ENCODE peak calls at places on chromosome 1, in seven cellular contexts. M is tibial nerve, X is uterus, H is lower leg skin, T is HCT116, U is GM12891, K is A549. W is an unnamed sample.
A peak's percentile ranks its signal among the peaks of the same experiment; 100 is the strongest.

GRCh38 chr1:97093742-97094141 is 372.2 kb downstream of the PTBP2 start:
- DNase-seq in M (no peak), X (no peak), H (no peak), T (no peak), U (no peak), K (peak; percentile 1), W (no peak)

GRCh38 chr1:59013276-59013927 is 229.6 kb upstream of the JUN start:
- DNase-seq in M (peak; percentile 52), X (peak; percentile 61), H (peak; percentile 88), T (no peak), U (no peak), K (no peak), W (no peak)

GRCh38 chr1:29760165-29760564 is 523.8 kb downstream of the PTPRU start:
- DNase-seq in M (no peak), X (no peak), H (no peak), T (no peak), U (no peak), K (no peak), W (no peak)

GRCh38 chr1:62187548-62187947 is 7.1 kb upstream of the L1TD1 start:
- DNase-seq in M (no peak), X (no peak), H (peak; percentile 60), T (no peak), U (no peak), K (no peak), W (no peak)

GRCh38 chr1:180269848-180270766 is 40.0 kb downstream of the LHX4 start:
- DNase-seq in M (peak; percentile 24), X (no peak), H (peak; percentile 85), T (no peak), U (no peak), K (no peak), W (no peak)

GRCh38 chr1:232142403-232143314 is 487.3 kb downstream of the SIPA1L2 start:
- DNase-seq in M (peak; percentile 20), X (peak; percentile 22), H (no peak), T (no peak), U (no peak), K (peak; percentile 31), W (no peak)

GRCh38 chr1:219659005-219659632 is 46.2 kb upstream of the ZC3H11B start:
- DNase-seq in M (no peak), X (no peak), H (no peak), T (no peak), U (no peak), K (no peak), W (no peak)

GRCh38 chr1:203408485-203409229 is 57.7 kb upstream of the FMOD start:
- DNase-seq in M (peak; percentile 88), X (peak; percentile 92), H (peak; percentile 98), T (no peak), U (no peak), K (no peak), W (no peak)

GRCh38 chr1:56472860-56473259 is 106.5 kb downstream of the PLPP3 start:
- DNase-seq in M (no peak), X (no peak), H (no peak), T (no peak), U (peak; percentile 48), K (no peak), W (peak; percentile 41)

GRCh38 chr1:229407206-229408026 is 26.5 kb downstream of the ACTA1 start:
- DNase-seq in M (no peak), X (no peak), H (no peak), T (no peak), U (no peak), K (no peak), W (no peak)

GRCh38 chr1:18945401-18945849 is 11.1 kb downstream of the IFFO2 start:
- DNase-seq in M (no peak), X (peak; percentile 72), H (no peak), T (no peak), U (no peak), K (no peak), W (no peak)

GRCh38 chr1:7669559-7670208 is 101.4 kb upstream of the VAMP3 start:
- DNase-seq in M (peak; percentile 47), X (peak; percentile 29), H (no peak), T (peak; percentile 31), U (peak; percentile 80), K (peak; percentile 61), W (peak; percentile 73)

GRCh38 chr1:183218039-183218618 is 32.1 kb downstream of the LAMC2 start:
- DNase-seq in M (no peak), X (no peak), H (peak; percentile 91), T (no peak), U (no peak), K (no peak), W (no peak)

GRCh38 chr1:15849775-15850449 is 2.4 kb downstream of the SPEN start:
- DNase-seq in M (no peak), X (peak; percentile 31), H (no peak), T (peak; percentile 35), U (no peak), K (peak; percentile 33), W (no peak)

GRCh38 chr1:62706985-62707745 is 19.0 kb upstream of the DOCK7 start:
- DNase-seq in M (no peak), X (no peak), H (no peak), T (no peak), U (no peak), K (no peak), W (no peak)

GRCh38 chr1:240877605-240878004 is 265.6 kb upstream of the GREM2 start:
- DNase-seq in M (no peak), X (no peak), H (no peak), T (no peak), U (no peak), K (no peak), W (no peak)

GRCh38 chr1:205926213-205926612 is 17.0 kb downstream of the SLC26A9 start:
- DNase-seq in M (no peak), X (no peak), H (peak; percentile 4), T (no peak), U (no peak), K (no peak), W (no peak)

GRCh38 chr1:40316595-40317393 is at the start of gene COL9A2:
- DNase-seq in M (no peak), X (no peak), H (peak; percentile 88), T (no peak), U (no peak), K (peak; percentile 18), W (peak; percentile 55)

GRCh38 chr1:152880907-152881306 is 2.8 kb downstream of the SMCP start:
- DNase-seq in M (no peak), X (no peak), H (no peak), T (no peak), U (no peak), K (no peak), W (no peak)

GRCh38 chr1:110258734-110259133 is 48.6 kb downstream of the KCNC4 start:
- DNase-seq in M (no peak), X (no peak), H (peak; percentile 61), T (no peak), U (no peak), K (no peak), W (no peak)

GRCh38 chr1:52460686-52461085 is 56.3 kb downstream of the PRPF38A start:
- DNase-seq in M (no peak), X (no peak), H (no peak), T (no peak), U (no peak), K (no peak), W (no peak)

GRCh38 chr1:108955111-108955510 is 8.2 kb downstream of the CLCC1 start:
- DNase-seq in M (no peak), X (no peak), H (no peak), T (no peak), U (no peak), K (no peak), W (no peak)

GRCh38 chr1:79100385-79100784 is 93.9 kb upstream of the ADGRL4 start:
- DNase-seq in M (no peak), X (no peak), H (no peak), T (no peak), U (no peak), K (no peak), W (no peak)

GRCh38 chr1:234916840-234917239 is 211.8 kb downstream of the TOMM20 start:
- DNase-seq in M (no peak), X (no peak), H (peak; percentile 71), T (no peak), U (no peak), K (no peak), W (no peak)

DNA sequence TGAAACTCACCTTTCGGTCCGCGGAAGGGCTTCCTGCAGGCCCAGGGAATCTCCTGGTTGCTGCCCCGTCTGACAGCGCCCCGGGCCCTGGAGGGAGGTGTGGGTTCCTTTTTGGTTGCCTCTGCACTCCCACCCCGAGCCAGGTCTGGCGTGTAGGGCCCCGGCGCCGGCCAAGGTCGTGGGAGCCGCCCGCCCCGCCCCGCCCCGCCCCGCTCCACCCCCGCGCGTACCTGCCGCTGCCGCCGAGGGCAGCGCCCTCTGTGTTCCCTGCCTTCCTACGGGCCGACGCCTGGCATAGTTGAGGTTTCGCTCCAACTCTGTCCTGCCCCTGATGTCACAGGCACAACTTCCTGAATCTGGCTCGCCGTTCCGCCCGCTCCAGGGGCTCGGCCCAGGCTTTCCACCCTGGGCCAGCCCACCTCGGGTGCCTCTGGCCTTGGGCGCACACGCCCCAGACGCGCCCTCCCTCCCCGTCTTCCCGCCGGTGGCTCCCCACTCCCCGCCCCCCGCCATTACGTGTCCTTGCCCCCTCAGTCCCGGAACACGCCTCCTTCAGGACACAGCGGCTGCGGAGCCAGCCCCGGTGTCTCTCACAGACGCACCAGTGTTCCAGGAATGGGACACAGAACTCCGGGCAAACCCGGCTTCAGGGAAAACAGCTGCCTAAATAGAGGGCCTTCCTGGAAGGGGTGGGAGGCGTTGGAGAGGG is at the start of gene KIAA0040:
- DNase-seq in M (peak; percentile 56), X (peak; percentile 67), H (peak; percentile 94), T (peak; percentile 66), U (peak; percentile 53), K (peak; percentile 63), W (peak; percentile 62)
- TF ChIP-seq POLR2A in M (no peak), X (peak; percentile 29), H (no peak), T (no peak), U (no peak), K (no peak), W (peak; percentile 78)

DNA sequence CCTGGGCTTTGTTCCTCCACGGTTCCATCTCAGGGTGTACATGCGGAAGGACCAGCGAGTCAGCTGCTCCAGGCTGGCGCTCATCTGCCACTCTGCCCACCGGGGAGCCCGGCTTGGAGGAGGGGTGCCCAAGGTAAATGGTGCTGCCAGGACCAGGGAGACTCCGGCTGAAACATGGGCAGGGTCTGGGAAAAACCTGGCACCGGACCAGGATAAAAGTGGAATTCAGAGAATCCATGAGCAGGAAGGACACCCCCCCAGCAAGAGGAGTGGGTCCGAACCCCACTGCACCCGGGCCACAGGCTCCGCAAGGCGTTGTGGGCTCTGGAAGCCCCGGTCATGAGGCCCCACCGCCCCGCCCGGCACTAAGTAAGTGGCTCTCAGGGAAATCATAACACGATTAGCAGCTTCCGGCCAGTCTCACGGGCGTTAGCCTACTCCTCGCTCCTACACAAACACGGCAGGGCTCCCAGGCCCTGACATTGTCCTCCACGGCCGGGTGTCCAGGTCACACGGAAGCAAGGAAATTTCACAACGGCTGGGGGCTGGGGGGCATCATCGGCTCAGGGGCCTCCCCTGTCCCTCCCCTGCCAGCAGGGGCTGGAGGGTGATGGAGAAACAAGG is 21.1 kb downstream of the MEGF6 start:
- DNase-seq in M (no peak), X (no peak), H (no peak), T (no peak), U (no peak), K (no peak), W (no peak)
- TF ChIP-seq POLR2A in M (no peak), X (no peak), H (no peak), T (no peak), U (no peak), K (no peak), W (no peak)

GRCh38 chr1:65001238-65001792 is 35.0 kb upstream of the JAK1 start:
- DNase-seq in M (peak; percentile 50), X (peak; percentile 72), H (peak; percentile 97), T (no peak), U (peak; percentile 52), K (no peak), W (peak; percentile 50)
- TF ChIP-seq POLR2A in M (no peak), X (no peak), H (no peak), T (no peak), U (no peak), K (no peak), W (no peak)

GRCh38 chr1:35177237-35177786 is 15.6 kb downstream of the SFPQ start:
- DNase-seq in M (no peak), X (no peak), H (no peak), T (no peak), U (no peak), K (no peak), W (no peak)
- TF ChIP-seq POLR2A in M (no peak), X (no peak), H (no peak), T (no peak), U (peak; percentile 73), K (no peak), W (peak; percentile 79)